ENCODE peak calls at places on chromosomes 6 and 20, in nine cellular contexts. F is IMR-90, I is A549, A is GM12891, S is uterus, J is prostate gland, M is transverse colon, N is body of pancreas, R is endothelial cell of umbilical vein. W is an unnamed sample.

GRCh38 chr6:39173276-39173675 is 56.0 kb downstream of the KCNK5 start:
- DNase-seq in F (no peak), I (no peak), A (no peak), S (no peak), J (no peak), M (no peak), N (no peak), R (no peak), W (no peak)

GRCh38 chr20:50918403-50918802 is 12.8 kb downstream of the ADNP start:
- DNase-seq in F (peak), I (no peak), A (no peak), S (no peak), J (no peak), M (no peak), N (no peak), R (no peak), W (no peak)

GRCh38 chr20:50054626-50055511 is 58.1 kb downstream of the UBE2V1 start:
- DNase-seq in F (peak), I (no peak), A (no peak), S (peak), J (no peak), M (peak), N (no peak), R (no peak), W (no peak)

GRCh38 chr20:48754269-48754668 is 73.5 kb downstream of the PREX1 start:
- DNase-seq in F (no peak), I (no peak), A (no peak), S (no peak), J (no peak), M (no peak), N (no peak), R (no peak), W (no peak)

GRCh38 chr6:37785688-37786270 is 33.7 kb upstream of the ZFAND3 start:
- DNase-seq in F (no peak), I (no peak), A (no peak), S (no peak), J (no peak), M (no peak), N (no peak), R (no peak), W (no peak)

GRCh38 chr20:11891081-11891826 is 26.4 kb upstream of the BTBD3 start:
- DNase-seq in F (peak), I (peak), A (peak), S (peak), J (peak), M (peak), N (peak), R (peak), W (peak)

GRCh38 chr6:131331146-131331545 is 195.9 kb downstream of the AKAP7 start:
- DNase-seq in F (no peak), I (no peak), A (no peak), S (no peak), J (no peak), M (no peak), N (no peak), R (no peak), W (no peak)

GRCh38 chr20:50540620-50541605 is 30.7 kb downstream of the PTPN1 start:
- DNase-seq in F (peak), I (peak), A (no peak), S (no peak), J (no peak), M (no peak), N (no peak), R (peak), W (peak)

GRCh38 chr6:69771158-69771906 is 25.5 kb downstream of the LMBRD1 start:
- DNase-seq in F (no peak), I (no peak), A (no peak), S (no peak), J (no peak), M (no peak), N (no peak), R (no peak), W (no peak)

GRCh38 chr20:63402860-63403220 is 41.7 kb upstream of the CHRNA4 start:
- DNase-seq in F (no peak), I (no peak), A (no peak), S (no peak), J (no peak), M (no peak), N (no peak), R (no peak), W (no peak)

GRCh38 chr6:144898052-144898689 is 613.0 kb downstream of the UTRN start:
- DNase-seq in F (peak), I (no peak), A (no peak), S (no peak), J (no peak), M (no peak), N (no peak), R (no peak), W (no peak)

GRCh38 chr20:8131598-8132014 is 460 bp upstream of the PLCB1 start:
- DNase-seq in F (peak), I (no peak), A (no peak), S (no peak), J (peak), M (no peak), N (no peak), R (no peak), W (no peak)
- TF ChIP-seq POLR2A in F (no peak), I (no peak), A (no peak), S (no peak), J (no peak), M (no peak), N (no peak), R (no peak), W (no peak)

GRCh38 chr20:3204124-3204794 is at the start of gene DDRGK1:
- DNase-seq in F (peak), I (peak), A (peak), S (peak), J (peak), M (peak), N (peak), R (peak), W (peak)

GRCh38 chr20:3199976-3200755 is 4.3 kb downstream of the DDRGK1 start:
- DNase-seq in F (no peak), I (no peak), A (no peak), S (no peak), J (no peak), M (no peak), N (no peak), R (no peak), W (no peak)

GRCh38 chr20:3199206-3199605 is 5.3 kb downstream of the DDRGK1 start:
- DNase-seq in F (no peak), I (no peak), A (no peak), S (no peak), J (no peak), M (no peak), N (no peak), R (no peak), W (no peak)

GRCh38 chr20:3202965-3203314 is 1.5 kb downstream of the DDRGK1 start:
- DNase-seq in F (no peak), I (no peak), A (no peak), S (no peak), J (no peak), M (no peak), N (no peak), R (no peak), W (no peak)

DNA sequence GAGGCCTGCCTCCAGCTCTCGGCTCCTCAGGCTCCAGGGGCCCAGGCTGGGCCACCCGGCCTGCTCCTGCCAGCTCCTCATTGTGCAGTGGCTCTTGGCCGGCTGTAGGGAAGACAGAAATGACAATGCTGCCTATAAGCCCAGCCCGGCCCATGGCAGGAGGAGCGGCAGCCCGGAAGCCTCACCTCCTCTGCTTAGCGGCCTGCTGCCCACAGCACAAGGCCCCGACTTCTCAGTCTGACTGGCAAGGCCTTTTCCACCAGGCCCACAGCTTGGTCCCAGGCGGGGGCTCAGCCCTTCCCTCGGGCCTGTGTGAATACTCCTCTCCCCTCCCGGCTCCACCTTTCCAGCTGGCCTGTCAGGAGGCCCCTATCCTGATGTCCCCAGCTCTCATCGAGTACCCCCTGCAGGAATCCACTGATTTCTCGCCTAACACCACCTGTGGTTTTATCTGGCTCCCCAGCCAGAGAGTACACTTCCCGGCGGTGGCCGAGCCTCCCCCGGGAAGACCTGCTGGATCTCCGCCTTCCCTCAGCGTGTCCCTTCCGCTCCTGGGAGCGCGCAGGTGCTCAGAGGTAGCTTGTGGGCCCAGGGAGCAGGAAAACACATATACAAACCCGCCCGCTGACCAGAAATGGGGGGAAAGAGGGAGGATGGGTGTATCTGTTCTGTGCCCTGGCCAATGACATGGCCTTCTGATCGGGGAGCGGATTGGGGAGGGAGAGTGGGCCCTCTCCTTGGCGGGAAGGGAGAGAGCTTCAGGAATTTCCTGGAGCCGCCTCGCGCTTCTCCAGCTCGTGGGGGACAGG is 963 bp downstream of the DDRGK1 start:
- DNase-seq in F (no peak), I (no peak), A (peak), S (no peak), J (no peak), M (peak), N (peak), R (peak), W (peak)
- TF ChIP-seq POLR2A in F (no peak), I (peak), A (no peak), S (no peak), J (no peak), M (no peak), N (no peak), R (no peak), W (no peak)

GRCh38 chr6:147321260-147321659 is 117.0 kb downstream of the STXBP5 start:
- DNase-seq in F (no peak), I (no peak), A (no peak), S (no peak), J (no peak), M (no peak), N (no peak), R (no peak), W (no peak)

DNA sequence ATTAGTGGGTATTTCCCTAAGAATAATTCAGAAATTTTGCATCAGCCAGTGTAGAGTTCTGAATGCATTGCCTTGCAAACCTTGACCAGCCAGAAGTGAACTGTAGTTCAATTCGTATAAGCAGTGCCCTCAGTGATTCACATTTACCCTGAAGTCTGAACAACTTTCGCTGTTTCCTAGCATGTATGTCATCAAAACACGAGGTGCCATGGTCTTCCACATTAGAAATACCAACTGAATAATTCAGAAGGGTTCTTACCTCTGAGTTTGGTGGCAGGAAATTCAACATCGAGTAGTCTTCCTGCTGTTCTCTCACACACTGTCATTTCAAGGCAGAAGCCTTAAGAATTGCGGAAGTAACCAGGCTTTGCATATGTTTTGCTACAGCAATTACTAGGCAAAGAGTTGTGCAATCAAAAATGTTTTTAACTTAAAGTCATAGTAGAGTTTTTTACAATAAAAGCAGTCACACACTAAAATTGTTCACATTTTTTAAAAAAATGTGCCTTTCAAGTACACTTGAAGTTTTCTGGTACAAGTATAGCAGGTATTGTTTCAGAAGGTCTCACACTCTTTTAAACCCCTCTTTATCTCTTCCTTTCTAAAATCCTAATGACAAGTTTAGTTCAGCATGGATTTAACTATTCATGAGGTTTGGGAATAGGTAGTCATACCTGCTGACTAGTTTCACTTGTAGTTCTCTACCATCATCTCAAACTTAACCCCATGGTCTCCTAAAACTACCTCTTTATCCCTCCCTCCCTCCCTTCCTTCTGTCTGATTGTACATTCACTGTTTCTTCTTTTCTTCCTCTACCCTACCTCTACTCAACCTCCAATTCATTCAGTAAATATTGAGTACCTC is 118.3 kb downstream of the STXBP5 start:
- DNase-seq in F (peak), I (no peak), A (peak), S (no peak), J (no peak), M (no peak), N (peak), R (peak), W (no peak)
- TF ChIP-seq POLR2A in F (no peak), I (no peak), A (peak), S (no peak), J (no peak), M (no peak), N (no peak), R (no peak), W (no peak)

DNA sequence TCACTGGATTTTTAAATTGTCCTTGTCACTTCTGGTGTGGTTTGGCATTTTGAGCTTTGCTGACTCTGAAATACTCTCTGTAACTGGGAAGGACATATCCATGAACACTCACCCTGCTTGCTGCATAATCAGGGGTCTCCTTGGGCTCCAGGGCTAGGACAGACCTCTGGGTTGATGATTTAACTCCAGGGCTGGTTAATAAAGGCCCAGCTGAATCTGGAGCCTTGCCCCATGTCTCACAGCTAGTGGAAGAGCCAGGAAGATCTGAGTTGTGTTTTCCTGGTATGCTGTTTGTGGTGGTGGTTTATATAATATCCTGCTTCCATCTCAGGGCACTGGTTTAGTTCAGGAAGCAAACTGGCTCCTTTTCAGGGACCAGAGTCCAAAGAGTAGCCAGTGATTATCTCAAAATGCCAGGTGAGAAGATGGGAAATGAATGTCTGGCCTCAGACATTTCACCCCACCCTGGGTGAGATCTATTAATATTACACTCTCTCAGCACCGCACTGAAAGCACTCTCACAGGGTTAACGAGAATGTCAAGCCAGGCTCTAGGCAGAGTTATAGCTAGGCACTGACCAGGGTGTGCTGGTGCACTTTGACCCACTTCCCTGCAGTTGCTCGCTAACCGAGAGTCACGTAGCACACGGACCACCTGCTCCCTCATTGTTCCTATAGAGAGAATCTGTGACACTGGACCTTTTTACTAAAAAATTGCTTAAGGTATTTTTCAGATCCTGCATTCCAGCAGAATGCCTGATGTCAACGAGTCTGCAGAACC is 90.1 kb upstream of the SLC22A16 start:
- DNase-seq in F (peak), I (no peak), A (no peak), S (no peak), J (no peak), M (peak), N (no peak), R (no peak), W (no peak)
- TF ChIP-seq POLR2A in F (no peak), I (no peak), A (no peak), S (no peak), J (no peak), M (peak), N (no peak), R (no peak), W (no peak)

GRCh38 chr20:5751856-5752255 is 1.7 kb downstream of the SHLD1 start:
- DNase-seq in F (no peak), I (no peak), A (no peak), S (no peak), J (no peak), M (no peak), N (peak), R (no peak), W (no peak)

GRCh38 chr20:5748246-5748645 is 2.0 kb upstream of the SHLD1 start:
- DNase-seq in F (no peak), I (no peak), A (no peak), S (no peak), J (no peak), M (peak), N (no peak), R (no peak), W (no peak)

GRCh38 chr20:5745416-5745968 is 4.7 kb upstream of the SHLD1 start:
- DNase-seq in F (no peak), I (no peak), A (no peak), S (no peak), J (no peak), M (no peak), N (no peak), R (no peak), W (no peak)

GRCh38 chr20:5746064-5746463 is 4.1 kb upstream of the SHLD1 start:
- DNase-seq in F (no peak), I (no peak), A (no peak), S (no peak), J (no peak), M (no peak), N (no peak), R (no peak), W (no peak)

GRCh38 chr20:5749512-5750490 is at the start of gene SHLD1:
- DNase-seq in F (peak), I (peak), A (peak), S (peak), J (peak), M (peak), N (peak), R (peak), W (peak)
- TF ChIP-seq POLR2A in F (peak), I (peak), A (peak), S (no peak), J (no peak), M (no peak), N (peak), R (no peak), W (no peak)

W was measured in H54.